ENCODE peak calls at places on chromosomes 2 and 18, in nine cellular contexts. B is stomach; Y is endothelial cell; U is naive B cell; E is AG20443; V is GM12865; P is glomerular endothelial cell; K is H54; M is stimulated activated CD4-positive, alpha-beta T cell treated with anti-CD3 and anti-CD28 coated beads, Interleukin-2, amount 100 ng/mL, for 48 hours. G is an unnamed sample.

GRCh38 chr2:43438858-43439655 is 156.8 kb downstream of the THADA start:
- DNase-seq in B (no peak), Y (no peak), U (no peak), E (no peak), V (no peak), P (no peak), K (peak), M (no peak), G (no peak)

GRCh38 chr18:58013241-58014211 is 30.5 kb upstream of the NEDD4L start:
- DNase-seq in B (peak), Y (no peak), U (no peak), E (no peak), V (no peak), P (no peak), K (no peak), M (no peak), G (no peak)

GRCh38 chr2:66966631-66967030 is 430.5 kb upstream of the ETAA1 start:
- DNase-seq in B (no peak), Y (no peak), U (no peak), E (no peak), V (no peak), P (no peak), K (no peak), M (no peak), G (no peak)

GRCh38 chr18:21218862-21219261 is 23.2 kb upstream of the GREB1L start:
- DNase-seq in B (no peak), Y (no peak), U (no peak), E (no peak), V (no peak), P (no peak), K (no peak), M (no peak), G (no peak)

GRCh38 chr2:238415036-238415764 is 11.5 kb upstream of the ASB1 start:
- DNase-seq in B (peak), Y (no peak), U (no peak), E (no peak), V (peak), P (no peak), K (no peak), M (no peak), G (peak)

GRCh38 chr2:36489296-36489695 is 108.7 kb downstream of the FEZ2 start:
- DNase-seq in B (no peak), Y (no peak), U (no peak), E (peak), V (no peak), P (no peak), K (no peak), M (no peak), G (no peak)

GRCh38 chr2:234245945-234246344 is 195.4 kb downstream of the SPP2 start:
- DNase-seq in B (no peak), Y (no peak), U (no peak), E (peak), V (no peak), P (peak), K (peak), M (no peak), G (no peak)

GRCh38 chr18:48947583-48947982 is 3.2 kb downstream of the SMAD7 start:
- DNase-seq in B (peak), Y (no peak), U (no peak), E (no peak), V (no peak), P (no peak), K (no peak), M (no peak), G (no peak)

G was measured in activated CD8-positive, alpha-beta T cell treated with anti-CD3 and anti-CD28 coated beads, Interleukin-2, amount 10 ng/mL, durations not matched to agents 7 days and 5 days.